ENCODE peak calls at places on chromosomes 13 and 19, in seven cellular contexts. One of them, this sample, is unnamed.

GRCh38 chr13:36706755-36707154 is 32.9 kb downstream of the SERTM1 start:
- DNase-seq in ovary: no peak
- DNase-seq in body of pancreas: no peak
- DNase-seq in A549: no peak
- DNase-seq in Peyer's patch: no peak
- DNase-seq in gastrocnemius medialis: no peak
- DNase-seq in K562: no peak
- DNase-seq in this sample: no peak

GRCh38 chr19:4474504-4475136 is 2.5 kb downstream of the HDGFL2 start:
- DNase-seq in body of pancreas: no peak
- DNase-seq in A549: peak; percentile 54
- DNase-seq in ovary: no peak
- DNase-seq in gastrocnemius medialis: no peak
- DNase-seq in Peyer's patch: no peak
- DNase-seq in K562: peak; percentile 53
- DNase-seq in this sample: peak; percentile 85

GRCh38 chr19:16233836-16234551 is 36.3 kb downstream of the AP1M1 start:
- DNase-seq in body of pancreas: no peak
- DNase-seq in ovary: no peak
- DNase-seq in Peyer's patch: no peak
- DNase-seq in K562: no peak
- DNase-seq in gastrocnemius medialis: no peak
- DNase-seq in A549: no peak
- DNase-seq in this sample: no peak

GRCh38 chr13:24301434-24301833 is 7.9 kb upstream of the C1QTNF9 start:
- DNase-seq in gastrocnemius medialis: no peak
- DNase-seq in body of pancreas: no peak
- DNase-seq in K562: no peak
- DNase-seq in A549: no peak
- DNase-seq in ovary: no peak
- DNase-seq in Peyer's patch: no peak
- DNase-seq in this sample: no peak

GRCh38 chr19:33805840-33806433 is 9.3 kb downstream of the KCTD15 start:
- DNase-seq in Peyer's patch: no peak
- DNase-seq in gastrocnemius medialis: no peak
- DNase-seq in body of pancreas: no peak
- DNase-seq in A549: no peak
- DNase-seq in K562: no peak
- DNase-seq in ovary: no peak
- DNase-seq in this sample: no peak

GRCh38 chr19:45629704-45630103 is 9.5 kb downstream of the EML2 start:
- DNase-seq in body of pancreas: no peak
- DNase-seq in gastrocnemius medialis: no peak
- DNase-seq in K562: no peak
- DNase-seq in Peyer's patch: no peak
- DNase-seq in A549: no peak
- DNase-seq in ovary: no peak
- DNase-seq in this sample: no peak

GRCh38 chr19:2503521-2504109 is 27.7 kb downstream of the GADD45B start:
- DNase-seq in gastrocnemius medialis: no peak
- DNase-seq in A549: no peak
- DNase-seq in ovary: no peak
- DNase-seq in Peyer's patch: no peak
- DNase-seq in body of pancreas: no peak
- DNase-seq in K562: peak; percentile 43
- DNase-seq in this sample: no peak

GRCh38 chr13:50829226-50829625 is 14.3 kb downstream of the DLEU7 start:
- DNase-seq in ovary: no peak
- DNase-seq in A549: no peak
- DNase-seq in gastrocnemius medialis: no peak
- DNase-seq in Peyer's patch: no peak
- DNase-seq in K562: no peak
- DNase-seq in body of pancreas: no peak
- DNase-seq in this sample: no peak

GRCh38 chr19:13208964-13209796 is 59.0 kb downstream of the IER2 start:
- DNase-seq in Peyer's patch: no peak
- DNase-seq in K562: no peak
- DNase-seq in gastrocnemius medialis: no peak
- DNase-seq in ovary: no peak
- DNase-seq in body of pancreas: no peak
- DNase-seq in A549: no peak
- DNase-seq in this sample: peak; percentile 53

GRCh38 chr19:13226983-13227382 is 76.8 kb downstream of the IER2 start:
- DNase-seq in body of pancreas: no peak
- DNase-seq in A549: no peak
- DNase-seq in ovary: no peak
- DNase-seq in gastrocnemius medialis: no peak
- DNase-seq in Peyer's patch: no peak
- DNase-seq in K562: no peak
- DNase-seq in this sample: no peak

GRCh38 chr19:33459691-33460090 is 61.9 kb downstream of the PEPD start:
- DNase-seq in body of pancreas: no peak
- DNase-seq in K562: no peak
- DNase-seq in gastrocnemius medialis: no peak
- DNase-seq in A549: no peak
- DNase-seq in Peyer's patch: peak; percentile 31
- DNase-seq in ovary: peak; percentile 2
- DNase-seq in this sample: no peak

GRCh38 chr13:51793570-51794273 is 10.2 kb downstream of the DHRS12 start:
- DNase-seq in Peyer's patch: peak; percentile 77
- DNase-seq in A549: no peak
- DNase-seq in body of pancreas: peak; percentile 52
- DNase-seq in K562: peak; percentile 29
- DNase-seq in ovary: no peak
- DNase-seq in gastrocnemius medialis: no peak
- DNase-seq in this sample: no peak

GRCh38 chr19:17512574-17512939 is 1.1 kb downstream of the PGLS start:
- DNase-seq in body of pancreas: no peak
- DNase-seq in A549: no peak
- DNase-seq in Peyer's patch: peak; percentile 66
- DNase-seq in ovary: no peak
- DNase-seq in K562: no peak
- DNase-seq in gastrocnemius medialis: no peak
- DNase-seq in this sample: no peak

GRCh38 chr19:17513801-17514200 is 2.4 kb downstream of the PGLS start:
- DNase-seq in A549: no peak
- DNase-seq in gastrocnemius medialis: no peak
- DNase-seq in K562: no peak
- DNase-seq in body of pancreas: no peak
- DNase-seq in Peyer's patch: no peak
- DNase-seq in ovary: no peak
- DNase-seq in this sample: no peak

GRCh38 chr19:17510220-17510993 is 1.0 kb upstream of the PGLS start:
- DNase-seq in K562: no peak
- DNase-seq in body of pancreas: no peak
- DNase-seq in ovary: no peak
- DNase-seq in gastrocnemius medialis: no peak
- DNase-seq in A549: no peak
- DNase-seq in Peyer's patch: no peak
- DNase-seq in this sample: no peak

GRCh38 chr19:17515408-17516149 is 4.1 kb downstream of the PGLS start:
- DNase-seq in Peyer's patch: no peak
- DNase-seq in A549: no peak
- DNase-seq in ovary: no peak
- DNase-seq in gastrocnemius medialis: no peak
- DNase-seq in body of pancreas: no peak
- DNase-seq in K562: no peak
- DNase-seq in this sample: no peak

GRCh38 chr19:17511724-17512573 is 500 bp downstream of the PGLS start:
- DNase-seq in gastrocnemius medialis: peak; percentile 80
- DNase-seq in Peyer's patch: peak; percentile 96
- DNase-seq in K562: peak; percentile 90
- DNase-seq in A549: peak; percentile 47
- DNase-seq in body of pancreas: peak; percentile 83
- DNase-seq in ovary: peak; percentile 91
- DNase-seq in this sample: peak; percentile 74
- TF ChIP-seq POLR2A in gastrocnemius medialis: peak; percentile 82
- TF ChIP-seq POLR2A in Peyer's patch: peak; percentile 40
- TF ChIP-seq POLR2A in K562: peak; percentile 88
- TF ChIP-seq POLR2A in A549: peak; percentile 19
- TF ChIP-seq POLR2A in body of pancreas: peak; percentile 78
- TF ChIP-seq POLR2A in ovary: peak; percentile 66
- TF ChIP-seq POLR2A in this sample: peak; percentile 46

DNA sequence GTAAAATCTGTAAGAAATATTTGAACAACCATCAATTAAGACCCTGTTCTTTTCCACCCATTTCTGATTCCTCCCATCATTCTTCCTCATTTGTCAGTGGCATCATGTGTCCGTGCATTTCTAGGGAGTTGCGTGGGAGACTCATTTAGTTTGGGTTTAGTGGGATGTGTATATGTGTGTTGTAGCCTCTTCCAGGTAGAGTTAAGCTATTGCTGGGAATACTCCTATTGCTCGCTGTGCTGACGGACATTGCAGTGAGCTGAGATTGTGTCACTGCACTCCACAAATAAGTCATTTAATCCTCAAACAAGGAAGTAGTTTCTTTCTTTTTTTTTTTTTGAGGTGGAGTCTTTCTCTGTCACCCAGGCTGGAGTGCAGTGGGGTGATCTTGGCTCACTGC is 42.1 kb upstream of the RCBTB2 start:
- DNase-seq in K562: no peak
- DNase-seq in gastrocnemius medialis: no peak
- DNase-seq in A549: no peak
- DNase-seq in ovary: no peak
- DNase-seq in body of pancreas: no peak
- DNase-seq in Peyer's patch: no peak
- DNase-seq in this sample: no peak
- TF ChIP-seq POLR2A in K562: no peak
- TF ChIP-seq POLR2A in gastrocnemius medialis: no peak
- TF ChIP-seq POLR2A in A549: no peak
- TF ChIP-seq POLR2A in ovary: no peak
- TF ChIP-seq POLR2A in body of pancreas: no peak
- TF ChIP-seq POLR2A in Peyer's patch: no peak
- TF ChIP-seq POLR2A in this sample: no peak

GRCh38 chr19:7197760-7198696 is 96.2 kb downstream of the INSR start:
- DNase-seq in K562: peak; percentile 98
- DNase-seq in ovary: peak; percentile 96
- DNase-seq in gastrocnemius medialis: peak; percentile 91
- DNase-seq in Peyer's patch: peak; percentile 95
- DNase-seq in A549: peak; percentile 72
- DNase-seq in body of pancreas: peak; percentile 93
- DNase-seq in this sample: peak; percentile 91
- TF ChIP-seq POLR2A in K562: no peak
- TF ChIP-seq POLR2A in ovary: peak; percentile 73
- TF ChIP-seq POLR2A in gastrocnemius medialis: peak; percentile 73
- TF ChIP-seq POLR2A in Peyer's patch: peak; percentile 66
- TF ChIP-seq POLR2A in A549: peak; percentile 69
- TF ChIP-seq POLR2A in body of pancreas: peak; percentile 94
- TF ChIP-seq POLR2A in this sample: peak; percentile 39

GRCh38 chr19:19372656-19373416 is 32.6 kb upstream of the GATAD2A start:
- DNase-seq in gastrocnemius medialis: peak; percentile 43
- DNase-seq in body of pancreas: no peak
- DNase-seq in Peyer's patch: peak; percentile 88
- DNase-seq in A549: peak; percentile 8
- DNase-seq in ovary: no peak
- DNase-seq in K562: peak; percentile 79
- DNase-seq in this sample: no peak
- TF ChIP-seq POLR2A in gastrocnemius medialis: peak; percentile 39
- TF ChIP-seq POLR2A in body of pancreas: peak; percentile 27
- TF ChIP-seq POLR2A in Peyer's patch: peak; percentile 69
- TF ChIP-seq POLR2A in A549: no peak
- TF ChIP-seq POLR2A in ovary: no peak
- TF ChIP-seq POLR2A in K562: peak; percentile 67
- TF ChIP-seq POLR2A in this sample: peak; percentile 55

GRCh38 chr19:50025794-50026549 is at the start of gene ZNF473:
- DNase-seq in K562: peak; percentile 84
- DNase-seq in A549: peak; percentile 97
- DNase-seq in body of pancreas: peak; percentile 94
- DNase-seq in ovary: peak; percentile 94
- DNase-seq in gastrocnemius medialis: peak; percentile 90
- DNase-seq in Peyer's patch: peak; percentile 98
- DNase-seq in this sample: peak; percentile 76
- TF ChIP-seq POLR2A in K562: peak; percentile 88
- TF ChIP-seq POLR2A in A549: peak; percentile 90
- TF ChIP-seq POLR2A in body of pancreas: peak; percentile 54
- TF ChIP-seq POLR2A in ovary: peak; percentile 64
- TF ChIP-seq POLR2A in gastrocnemius medialis: no peak
- TF ChIP-seq POLR2A in Peyer's patch: peak; percentile 43
- TF ChIP-seq POLR2A in this sample: peak; percentile 49

GRCh38 chr19:55157064-55157908 is at the start of gene TNNI3:
- DNase-seq in Peyer's patch: no peak
- DNase-seq in body of pancreas: no peak
- DNase-seq in A549: no peak
- DNase-seq in ovary: no peak
- DNase-seq in K562: no peak
- DNase-seq in gastrocnemius medialis: no peak
- DNase-seq in this sample: no peak

GRCh38 chr19:55160986-55161365 is 3.4 kb upstream of the TNNI3 start:
- DNase-seq in K562: no peak
- DNase-seq in ovary: no peak
- DNase-seq in body of pancreas: no peak
- DNase-seq in Peyer's patch: no peak
- DNase-seq in gastrocnemius medialis: no peak
- DNase-seq in A549: no peak
- DNase-seq in this sample: no peak

GRCh38 chr19:55158423-55158822 is 891 bp upstream of the TNNI3 start:
- DNase-seq in body of pancreas: no peak
- DNase-seq in ovary: no peak
- DNase-seq in A549: no peak
- DNase-seq in Peyer's patch: no peak
- DNase-seq in K562: no peak
- DNase-seq in gastrocnemius medialis: no peak
- DNase-seq in this sample: no peak

GRCh38 chr19:55160128-55160985 is 2.8 kb upstream of the TNNI3 start:
- DNase-seq in K562: peak; percentile 92
- DNase-seq in Peyer's patch: peak; percentile 94
- DNase-seq in A549: peak; percentile 98
- DNase-seq in gastrocnemius medialis: peak; percentile 57
- DNase-seq in ovary: peak; percentile 78
- DNase-seq in body of pancreas: peak; percentile 85
- DNase-seq in this sample: peak; percentile 99

GRCh38 chr19:55158848-55159793 is 1.6 kb upstream of the TNNI3 start:
- DNase-seq in A549: peak; percentile 55
- DNase-seq in gastrocnemius medialis: no peak
- DNase-seq in K562: peak; percentile 77
- DNase-seq in Peyer's patch: no peak
- DNase-seq in ovary: no peak
- DNase-seq in body of pancreas: no peak
- DNase-seq in this sample: no peak
- TF ChIP-seq POLR2A in A549: no peak
- TF ChIP-seq POLR2A in gastrocnemius medialis: no peak
- TF ChIP-seq POLR2A in K562: peak; percentile 61
- TF ChIP-seq POLR2A in Peyer's patch: no peak
- TF ChIP-seq POLR2A in ovary: no peak
- TF ChIP-seq POLR2A in body of pancreas: no peak
- TF ChIP-seq POLR2A in this sample: no peak

This sample was measured in GM12891.